ENCODE peak calls at places on chromosomes 6 and 20, in ten cellular contexts. One of them, this sample, is unnamed.

GRCh38 chr6:122789078-122789861 is at the start of gene SMPDL3A:
- DNase-seq in H1: peak; percentile 44
- DNase-seq in psoas muscle: peak; percentile 91
- DNase-seq in CD8-positive, alpha-beta T cell: no peak
- DNase-seq in Panc1: peak; percentile 72
- DNase-seq in tibial nerve: peak; percentile 58
- DNase-seq in heart left ventricle: peak; percentile 85
- DNase-seq in pancreas: peak; percentile 80
- DNase-seq in upper lobe of right lung: peak; percentile 88
- DNase-seq in uterus: peak; percentile 76
- DNase-seq in this sample: peak; percentile 75

GRCh38 chr6:31477521-31477920 is 20.4 kb upstream of the MICB start:
- DNase-seq in tibial nerve: no peak
- DNase-seq in CD8-positive, alpha-beta T cell: no peak
- DNase-seq in H1: no peak
- DNase-seq in uterus: no peak
- DNase-seq in pancreas: no peak
- DNase-seq in Panc1: no peak
- DNase-seq in psoas muscle: no peak
- DNase-seq in heart left ventricle: no peak
- DNase-seq in upper lobe of right lung: no peak
- DNase-seq in this sample: no peak

GRCh38 chr6:133241901-133242760 is 974 bp downstream of the EYA4 start:
- DNase-seq in CD8-positive, alpha-beta T cell: no peak
- DNase-seq in H1: no peak
- DNase-seq in Panc1: no peak
- DNase-seq in psoas muscle: peak; percentile 80
- DNase-seq in tibial nerve: peak; percentile 10
- DNase-seq in heart left ventricle: peak; percentile 28
- DNase-seq in uterus: no peak
- DNase-seq in pancreas: no peak
- DNase-seq in upper lobe of right lung: no peak
- DNase-seq in this sample: no peak

GRCh38 chr6:163526356-163526755 is 111.8 kb downstream of the QKI start:
- DNase-seq in uterus: no peak
- DNase-seq in tibial nerve: no peak
- DNase-seq in CD8-positive, alpha-beta T cell: no peak
- DNase-seq in psoas muscle: no peak
- DNase-seq in heart left ventricle: no peak
- DNase-seq in upper lobe of right lung: no peak
- DNase-seq in pancreas: no peak
- DNase-seq in H1: no peak
- DNase-seq in Panc1: no peak
- DNase-seq in this sample: no peak

GRCh38 chr6:142568857-142569597 is 267.2 kb downstream of the ADGRG6 start:
- DNase-seq in H1: no peak
- DNase-seq in Panc1: no peak
- DNase-seq in heart left ventricle: no peak
- DNase-seq in psoas muscle: no peak
- DNase-seq in pancreas: no peak
- DNase-seq in upper lobe of right lung: no peak
- DNase-seq in CD8-positive, alpha-beta T cell: no peak
- DNase-seq in uterus: no peak
- DNase-seq in tibial nerve: no peak
- DNase-seq in this sample: no peak

GRCh38 chr6:163903528-163903927 is 489.0 kb downstream of the QKI start:
- DNase-seq in tibial nerve: no peak
- DNase-seq in heart left ventricle: no peak
- DNase-seq in CD8-positive, alpha-beta T cell: no peak
- DNase-seq in upper lobe of right lung: no peak
- DNase-seq in uterus: no peak
- DNase-seq in pancreas: no peak
- DNase-seq in H1: no peak
- DNase-seq in psoas muscle: no peak
- DNase-seq in Panc1: no peak
- DNase-seq in this sample: no peak

GRCh38 chr20:48750941-48751620 is 76.7 kb downstream of the PREX1 start:
- DNase-seq in Panc1: no peak
- DNase-seq in upper lobe of right lung: peak; percentile 80
- DNase-seq in uterus: no peak
- DNase-seq in psoas muscle: peak; percentile 63
- DNase-seq in CD8-positive, alpha-beta T cell: peak; percentile 46
- DNase-seq in heart left ventricle: peak; percentile 75
- DNase-seq in pancreas: no peak
- DNase-seq in H1: peak; percentile 78
- DNase-seq in tibial nerve: no peak
- DNase-seq in this sample: no peak

GRCh38 chr6:69294407-69294806 is 502.4 kb downstream of the LMBRD1 start:
- DNase-seq in tibial nerve: no peak
- DNase-seq in H1: no peak
- DNase-seq in Panc1: no peak
- DNase-seq in pancreas: no peak
- DNase-seq in psoas muscle: no peak
- DNase-seq in heart left ventricle: no peak
- DNase-seq in upper lobe of right lung: no peak
- DNase-seq in uterus: no peak
- DNase-seq in CD8-positive, alpha-beta T cell: no peak
- DNase-seq in this sample: no peak

GRCh38 chr6:155895641-155896040 is 440.0 kb upstream of the NOX3 start:
- DNase-seq in uterus: no peak
- DNase-seq in upper lobe of right lung: no peak
- DNase-seq in heart left ventricle: no peak
- DNase-seq in tibial nerve: no peak
- DNase-seq in pancreas: no peak
- DNase-seq in CD8-positive, alpha-beta T cell: no peak
- DNase-seq in H1: no peak
- DNase-seq in Panc1: no peak
- DNase-seq in psoas muscle: no peak
- DNase-seq in this sample: no peak

GRCh38 chr20:8557711-8558110 is 425.6 kb downstream of the PLCB1 start:
- DNase-seq in upper lobe of right lung: no peak
- DNase-seq in uterus: no peak
- DNase-seq in psoas muscle: no peak
- DNase-seq in CD8-positive, alpha-beta T cell: no peak
- DNase-seq in H1: no peak
- DNase-seq in heart left ventricle: no peak
- DNase-seq in tibial nerve: no peak
- DNase-seq in pancreas: no peak
- DNase-seq in Panc1: no peak
- DNase-seq in this sample: no peak

GRCh38 chr6:28345201-28345600 is 4.5 kb upstream of the ZKSCAN3 start:
- DNase-seq in Panc1: no peak
- DNase-seq in CD8-positive, alpha-beta T cell: no peak
- DNase-seq in H1: no peak
- DNase-seq in pancreas: no peak
- DNase-seq in tibial nerve: no peak
- DNase-seq in upper lobe of right lung: no peak
- DNase-seq in psoas muscle: no peak
- DNase-seq in heart left ventricle: no peak
- DNase-seq in uterus: no peak
- DNase-seq in this sample: no peak

GRCh38 chr6:91895592-91895991 is 1308.7 kb upstream of the MAP3K7 start:
- DNase-seq in Panc1: no peak
- DNase-seq in tibial nerve: no peak
- DNase-seq in H1: no peak
- DNase-seq in psoas muscle: no peak
- DNase-seq in CD8-positive, alpha-beta T cell: no peak
- DNase-seq in upper lobe of right lung: no peak
- DNase-seq in pancreas: no peak
- DNase-seq in uterus: no peak
- DNase-seq in heart left ventricle: no peak
- DNase-seq in this sample: no peak

GRCh38 chr6:92541457-92542060 is 877.8 kb downstream of the EPHA7 start:
- DNase-seq in H1: no peak
- DNase-seq in upper lobe of right lung: no peak
- DNase-seq in heart left ventricle: no peak
- DNase-seq in pancreas: no peak
- DNase-seq in CD8-positive, alpha-beta T cell: no peak
- DNase-seq in tibial nerve: no peak
- DNase-seq in Panc1: no peak
- DNase-seq in psoas muscle: no peak
- DNase-seq in uterus: no peak
- DNase-seq in this sample: no peak

DNA sequence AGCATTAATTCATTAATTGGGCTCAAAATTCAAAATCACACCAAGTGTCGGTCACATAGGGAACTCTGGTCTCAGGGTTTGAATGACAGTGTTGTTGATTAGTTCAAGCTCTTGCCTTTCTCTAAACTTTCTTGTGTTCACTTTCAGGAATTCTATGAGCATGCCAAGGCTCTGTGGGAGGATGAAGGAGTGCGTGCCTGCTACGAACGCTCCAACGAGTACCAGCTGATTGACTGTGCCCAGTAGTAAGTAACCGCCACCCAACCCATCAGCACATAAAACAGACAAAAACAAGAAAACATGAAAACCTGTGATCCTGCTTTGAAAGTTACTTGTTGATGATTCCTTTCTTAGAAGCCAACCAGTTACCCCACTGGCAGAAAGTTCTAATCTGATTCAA is 52.7 kb downstream of the GNAS start:
- DNase-seq in heart left ventricle: no peak
- DNase-seq in uterus: no peak
- DNase-seq in H1: no peak
- DNase-seq in psoas muscle: no peak
- DNase-seq in Panc1: no peak
- DNase-seq in tibial nerve: no peak
- DNase-seq in CD8-positive, alpha-beta T cell: no peak
- DNase-seq in pancreas: no peak
- DNase-seq in upper lobe of right lung: no peak
- DNase-seq in this sample: no peak
- TF ChIP-seq CTCF in heart left ventricle: no peak
- TF ChIP-seq CTCF in uterus: no peak
- TF ChIP-seq CTCF in H1: no peak
- TF ChIP-seq CTCF in psoas muscle: no peak
- TF ChIP-seq CTCF in Panc1: no peak
- TF ChIP-seq CTCF in tibial nerve: no peak
- TF ChIP-seq CTCF in CD8-positive, alpha-beta T cell: no peak
- TF ChIP-seq CTCF in pancreas: no peak
- TF ChIP-seq CTCF in upper lobe of right lung: no peak
- TF ChIP-seq CTCF in this sample: no peak

GRCh38 chr20:36802326-36803223 is 29.0 kb upstream of the DSN1 start:
- DNase-seq in CD8-positive, alpha-beta T cell: no peak
- DNase-seq in H1: no peak
- DNase-seq in psoas muscle: no peak
- DNase-seq in tibial nerve: no peak
- DNase-seq in uterus: no peak
- DNase-seq in Panc1: no peak
- DNase-seq in upper lobe of right lung: no peak
- DNase-seq in heart left ventricle: no peak
- DNase-seq in pancreas: no peak
- DNase-seq in this sample: no peak
- H3K36me3 ChIP-seq in CD8-positive, alpha-beta T cell: no peaks in the 10 kb centered on the region
- H3K36me3 ChIP-seq in H1: peaks cover 31% of the 10 kb centered on the region
- H3K36me3 ChIP-seq in psoas muscle: no peaks in the 10 kb centered on the region
- H3K36me3 ChIP-seq in tibial nerve: no peaks in the 10 kb centered on the region
- H3K36me3 ChIP-seq in uterus: no peaks in the 10 kb centered on the region
- H3K36me3 ChIP-seq in Panc1: peaks cover 11% of the 10 kb centered on the region
- H3K36me3 ChIP-seq in upper lobe of right lung: peaks cover 96% of the 10 kb centered on the region
- H3K36me3 ChIP-seq in heart left ventricle: peaks cover 100% of the 10 kb centered on the region
- H3K36me3 ChIP-seq in pancreas: no peaks in the 10 kb centered on the region
- H3K36me3 ChIP-seq in this sample: peaks cover 92% of the 10 kb centered on the region

DNA sequence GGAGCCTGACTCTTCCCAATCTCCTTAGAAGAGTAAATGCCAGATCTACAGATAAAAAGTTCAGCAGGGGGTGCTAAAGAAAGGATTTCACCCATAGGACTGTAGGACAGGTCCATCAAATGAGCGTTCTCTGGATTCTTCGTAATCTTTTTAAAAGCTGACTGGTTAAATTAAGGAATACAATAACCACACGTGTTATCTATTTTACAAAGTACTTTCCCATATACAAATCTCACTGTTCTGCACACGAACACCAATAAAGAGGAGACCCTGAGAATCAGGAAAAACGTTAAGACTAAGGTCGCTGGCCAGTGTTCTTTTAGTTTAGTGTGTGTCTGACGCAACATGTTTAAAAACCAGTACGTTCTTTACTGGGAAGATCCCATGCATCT is 542 bp downstream of the TUBE1 start:
- DNase-seq in pancreas: no peak
- DNase-seq in heart left ventricle: no peak
- DNase-seq in upper lobe of right lung: no peak
- DNase-seq in uterus: no peak
- DNase-seq in H1: no peak
- DNase-seq in Panc1: no peak
- DNase-seq in psoas muscle: no peak
- DNase-seq in CD8-positive, alpha-beta T cell: no peak
- DNase-seq in tibial nerve: peak; percentile 16
- DNase-seq in this sample: no peak
- H3K27ac ChIP-seq in pancreas: peak overlapping the region; percentile 84
- H3K27ac ChIP-seq in heart left ventricle: peak overlapping the region; percentile 81
- H3K27ac ChIP-seq in upper lobe of right lung: peak overlapping the region; percentile 90
- H3K27ac ChIP-seq in uterus: peak overlapping the region; percentile 86
- H3K27ac ChIP-seq in H1: peak overlapping the region; percentile 50
- H3K27ac ChIP-seq in Panc1: peak overlapping the region; percentile 94
- H3K27ac ChIP-seq in psoas muscle: peak overlapping the region; percentile 85
- H3K27ac ChIP-seq in CD8-positive, alpha-beta T cell: peak overlapping the region; percentile 97
- H3K27ac ChIP-seq in tibial nerve: peak overlapping the region; percentile 90
- H3K27ac ChIP-seq in this sample: peak overlapping the region; percentile 86

DNA sequence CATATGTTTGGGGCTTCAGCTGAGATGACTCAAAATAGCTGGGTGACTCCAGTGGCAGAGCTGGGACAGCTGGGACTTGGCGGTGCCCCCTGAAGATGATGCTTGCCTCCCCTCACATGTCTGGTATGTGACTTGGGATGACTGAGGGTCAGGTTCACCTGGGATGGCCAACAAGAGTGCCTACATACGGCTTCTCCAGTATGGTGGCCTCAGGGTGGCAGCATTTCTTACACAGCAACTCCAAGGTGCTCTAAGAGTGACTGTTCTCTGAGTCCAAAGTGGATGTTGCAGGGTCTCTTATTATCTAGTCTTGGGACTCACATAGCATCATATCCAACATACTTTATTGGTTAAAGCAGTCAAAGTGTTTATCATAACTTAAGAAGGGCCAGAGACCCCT is 87.8 kb upstream of the CENPW start:
- DNase-seq in uterus: no peak
- DNase-seq in upper lobe of right lung: no peak
- DNase-seq in pancreas: no peak
- DNase-seq in psoas muscle: no peak
- DNase-seq in heart left ventricle: no peak
- DNase-seq in Panc1: no peak
- DNase-seq in tibial nerve: no peak
- DNase-seq in CD8-positive, alpha-beta T cell: no peak
- DNase-seq in H1: no peak
- DNase-seq in this sample: no peak
- TF ChIP-seq CTCF in uterus: no peak
- TF ChIP-seq CTCF in upper lobe of right lung: no peak
- TF ChIP-seq CTCF in pancreas: no peak
- TF ChIP-seq CTCF in psoas muscle: no peak
- TF ChIP-seq CTCF in heart left ventricle: no peak
- TF ChIP-seq CTCF in Panc1: peak; percentile 28
- TF ChIP-seq CTCF in tibial nerve: no peak
- TF ChIP-seq CTCF in CD8-positive, alpha-beta T cell: no peak
- TF ChIP-seq CTCF in H1: no peak
- TF ChIP-seq CTCF in this sample: no peak

DNA sequence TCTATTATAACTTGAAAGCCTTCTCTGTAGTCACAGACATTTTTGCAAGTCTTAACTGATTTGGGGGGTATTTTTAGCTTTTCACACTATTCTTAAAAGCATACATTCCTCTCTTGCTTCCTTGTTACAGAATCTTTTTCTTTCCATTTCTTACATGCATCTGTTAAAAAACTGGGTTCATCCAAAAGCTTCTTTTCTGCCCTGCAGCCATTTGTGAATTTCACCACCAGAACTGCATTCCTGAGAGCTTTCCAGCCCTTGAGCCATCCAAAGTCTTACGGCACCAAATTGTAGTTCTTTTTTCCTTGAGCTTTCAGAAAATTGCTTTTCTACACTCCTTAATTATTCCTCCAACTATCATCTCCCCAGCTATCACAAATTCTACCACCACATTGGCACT is 19.7 kb upstream of the GSTA4 start:
- DNase-seq in heart left ventricle: no peak
- DNase-seq in CD8-positive, alpha-beta T cell: no peak
- DNase-seq in psoas muscle: no peak
- DNase-seq in H1: no peak
- DNase-seq in uterus: no peak
- DNase-seq in tibial nerve: no peak
- DNase-seq in Panc1: no peak
- DNase-seq in pancreas: no peak
- DNase-seq in upper lobe of right lung: no peak
- DNase-seq in this sample: no peak
- H3K36me3 ChIP-seq in heart left ventricle: peaks cover 100% of the 10 kb centered on the region
- H3K36me3 ChIP-seq in CD8-positive, alpha-beta T cell: peaks cover 50% of the 10 kb centered on the region
- H3K36me3 ChIP-seq in psoas muscle: peaks cover 21% of the 10 kb centered on the region
- H3K36me3 ChIP-seq in H1: peaks cover 6% of the 10 kb centered on the region
- H3K36me3 ChIP-seq in uterus: no peaks in the 10 kb centered on the region
- H3K36me3 ChIP-seq in tibial nerve: no peaks in the 10 kb centered on the region
- H3K36me3 ChIP-seq in Panc1: no peaks in the 10 kb centered on the region
- H3K36me3 ChIP-seq in pancreas: no peaks in the 10 kb centered on the region
- H3K36me3 ChIP-seq in upper lobe of right lung: peaks cover 86% of the 10 kb centered on the region
- H3K36me3 ChIP-seq in this sample: peaks cover 67% of the 10 kb centered on the region